ENCODE peak calls at places on chromosomes 1 and 21, in eight cellular contexts. O is EH, L is HS-5, K is left cardiac atrium, B is neural progenitor cell, R is SJSA1, E is activated T-cell treated with anti-CD3 and anti-CD28 coated beads for 24 hours, G is T-cell. D is an unnamed sample.

GRCh38 chr1:40745180-40745579 is 38.4 kb upstream of the KCNQ4 start:
- DNase-seq in R (no peak), E (no peak), O (peak; percentile 79), B (no peak), L (no peak), G (no peak), K (no peak), D (no peak)

GRCh38 chr1:224726783-224727182 is 110.7 kb downstream of the CNIH3 start:
- DNase-seq in R (peak; percentile 88), B (no peak), K (peak; percentile 29), G (no peak), E (no peak), L (peak; percentile 79), O (peak; percentile 76), D (peak; percentile 42)

GRCh38 chr1:13699936-13700520 is at the start of gene PRDM2:
- DNase-seq in R (peak; percentile 57), G (peak; percentile 18), E (peak; percentile 48), O (peak; percentile 55), K (peak; percentile 67), L (no peak), B (peak; percentile 74), D (peak; percentile 95)

GRCh38 chr1:24338447-24338846 is 19.3 kb downstream of the GRHL3 start:
- DNase-seq in B (no peak), G (no peak), R (no peak), O (no peak), E (no peak), K (no peak), L (no peak), D (no peak)

GRCh38 chr1:224727851-224728250 is 111.7 kb downstream of the CNIH3 start:
- DNase-seq in E (no peak), G (no peak), O (peak; percentile 16), K (no peak), L (peak; percentile 58), B (no peak), R (no peak), D (no peak)

GRCh38 chr1:240652554-240652953 is 40.6 kb upstream of the GREM2 start:
- DNase-seq in L (no peak), O (peak; percentile 24), R (no peak), K (no peak), B (no peak), E (no peak), G (no peak), D (no peak)

GRCh38 chr1:89356658-89357400 is 7.0 kb upstream of the GBP6 start:
- DNase-seq in R (no peak), E (no peak), B (no peak), L (peak; percentile 42), K (no peak), O (peak; percentile 69), G (no peak), D (no peak)

GRCh38 chr21:30714436-30714835 is 4.1 kb downstream of the KRTAP21-3 start:
- DNase-seq in K (no peak), B (no peak), O (no peak), L (no peak), E (no peak), R (no peak), G (no peak), D (no peak)

GRCh38 chr1:206013017-206013800 is 10.0 kb upstream of the RAB7B start:
- DNase-seq in G (no peak), K (no peak), E (no peak), O (no peak), L (no peak), R (no peak), B (no peak), D (no peak)

GRCh38 chr1:95554408-95554807 is 320.4 kb downstream of the RWDD3 start:
- DNase-seq in K (no peak), B (no peak), R (no peak), G (no peak), L (no peak), E (no peak), O (no peak), D (no peak)

GRCh38 chr1:58251415-58252073 is 295.0 kb downstream of the OMA1 start:
- DNase-seq in O (peak; percentile 28), G (no peak), L (no peak), B (peak; percentile 61), R (no peak), E (no peak), K (no peak), D (no peak)

GRCh38 chr1:54861070-54861761 is 25.8 kb downstream of the DHCR24 start:
- DNase-seq in L (no peak), B (no peak), R (no peak), G (no peak), K (peak; percentile 36), E (no peak), O (peak; percentile 86), D (no peak)

GRCh38 chr1:171929121-171929520 is 87.8 kb downstream of the DNM3 start:
- DNase-seq in L (no peak), R (no peak), O (no peak), E (no peak), K (no peak), G (no peak), B (no peak), D (no peak)

GRCh38 chr1:210405316-210405715 is 76.6 kb downstream of the HHAT start:
- DNase-seq in L (no peak), E (no peak), O (no peak), K (no peak), R (no peak), G (no peak), B (no peak), D (no peak)

GRCh38 chr1:171103862-171104261 is 13.2 kb downstream of the FMO3 start:
- DNase-seq in E (no peak), L (no peak), R (no peak), B (no peak), K (no peak), G (no peak), O (no peak), D (no peak)